ENCODE peak calls at places on chromosomes 7 and 10, in eight cellular contexts. V is Panc1; B is CD8-positive, alpha-beta memory T cell; X is activated CD4-positive, alpha-beta T cell treated with anti-CD3 and anti-CD28 coated beads, Interleukin-2, amount 10 ng/mL, durations not matched to agents 7 days and 5 days; L is iris pigment epithelial cell; C is nephron progenitor cell; I is GM23338; N is non-pigmented ciliary epithelial cell. W is an unnamed sample.

GRCh38 chr7:29102554-29103151 is 43.7 kb downstream of the CPVL start:
- DNase-seq in V (peak; percentile 32), B (no peak), X (peak; percentile 55), L (peak; percentile 60), C (peak; percentile 74), I (peak; percentile 89), N (peak; percentile 27), W (no peak)

GRCh38 chr7:23284861-23285260 is 14.3 kb upstream of the MALSU1 start:
- DNase-seq in V (no peak), B (no peak), X (no peak), L (no peak), C (no peak), I (no peak), N (no peak), W (no peak)

GRCh38 chr7:7100432-7100849 is 81.9 kb upstream of the C1GALT1 start:
- DNase-seq in V (no peak), B (no peak), X (no peak), L (peak; percentile 17), C (no peak), I (peak; percentile 76), N (peak; percentile 10), W (no peak)

GRCh38 chr7:50473531-50473930 is 23.4 kb upstream of the FIGNL1 start:
- DNase-seq in V (no peak), B (no peak), X (no peak), L (no peak), C (no peak), I (no peak), N (no peak), W (no peak)

GRCh38 chr10:4353964-4354363 is 472.0 kb upstream of the AKR1E2 start:
- DNase-seq in V (peak; percentile 77), B (no peak), X (no peak), L (peak; percentile 80), C (no peak), I (no peak), N (no peak), W (no peak)

GRCh38 chr10:79608505-79609375 is 2.0 kb upstream of the SFTPA1 start:
- DNase-seq in V (no peak), B (peak; percentile 11), X (peak; percentile 46), L (peak; percentile 4), C (peak; percentile 36), I (peak; percentile 80), N (no peak), W (no peak)

GRCh38 chr7:120645976-120646375 is 212.0 kb downstream of the TSPAN12 start:
- DNase-seq in V (no peak), B (no peak), X (no peak), L (no peak), C (no peak), I (no peak), N (no peak), W (no peak)

GRCh38 chr10:46560381-46560780 is 3.9 kb upstream of the GPRIN2 start:
- DNase-seq in V (no peak), B (no peak), X (peak; percentile 5), L (no peak), C (peak; percentile 1), I (no peak), N (no peak), W (no peak)

GRCh38 chr10:44651395-44651661 is 259.8 kb upstream of the TMEM72 start:
- DNase-seq in V (no peak), B (no peak), X (no peak), L (no peak), C (no peak), I (no peak), N (no peak), W (no peak)

GRCh38 chr10:101745074-101745690 is 30.7 kb downstream of the FGF8 start:
- DNase-seq in V (no peak), B (no peak), X (no peak), L (no peak), C (no peak), I (no peak), N (no peak), W (no peak)

GRCh38 chr7:116692599-116693308 is 20.8 kb downstream of the MET start:
- DNase-seq in V (peak; percentile 94), B (no peak), X (no peak), L (peak; percentile 66), C (no peak), I (no peak), N (no peak), W (no peak)

GRCh38 chr7:112176241-112176640 is 30.0 kb downstream of the DOCK4 start:
- DNase-seq in V (no peak), B (no peak), X (no peak), L (no peak), C (no peak), I (no peak), N (no peak), W (no peak)

GRCh38 chr7:27697861-27698430 is 35.3 kb upstream of the HIBADH start:
- DNase-seq in V (no peak), B (no peak), X (peak; percentile 5), L (peak; percentile 50), C (no peak), I (no peak), N (no peak), W (no peak)

GRCh38 chr10:20105236-20105635 is 289.0 kb downstream of the PLXDC2 start:
- DNase-seq in V (no peak), B (no peak), X (no peak), L (peak; percentile 43), C (no peak), I (no peak), N (no peak), W (no peak)

GRCh38 chr10:15405319-15405718 is 34.2 kb upstream of the FAM171A1 start:
- DNase-seq in V (no peak), B (no peak), X (no peak), L (no peak), C (no peak), I (no peak), N (no peak), W (no peak)

GRCh38 chr7:93551063-93551895 is 23.2 kb downstream of the CALCR start:
- DNase-seq in V (peak; percentile 20), B (no peak), X (no peak), L (peak; percentile 63), C (no peak), I (peak; percentile 92), N (peak; percentile 34), W (no peak)

GRCh38 chr10:68137174-68137573 is 27.9 kb downstream of the MYPN start:
- DNase-seq in V (no peak), B (no peak), X (no peak), L (peak; percentile 56), C (no peak), I (no peak), N (no peak), W (no peak)

GRCh38 chr10:79335094-79335469 is 12.2 kb upstream of the PPIF start:
- DNase-seq in V (no peak), B (no peak), X (no peak), L (no peak), C (no peak), I (no peak), N (no peak), W (peak; percentile 63)

GRCh38 chr10:27448926-27449325 is 55.2 kb upstream of the RAB18 start:
- DNase-seq in V (no peak), B (no peak), X (no peak), L (peak; percentile 55), C (no peak), I (peak; percentile 28), N (peak; percentile 23), W (no peak)

GRCh38 chr7:82105463-82105862 is 335.6 kb upstream of the HGF start:
- DNase-seq in V (peak; percentile 42), B (no peak), X (no peak), L (peak; percentile 89), C (no peak), I (no peak), N (peak; percentile 61), W (no peak)

GRCh38 chr10:31399631-31400030 is 80.6 kb downstream of the ZEB1 start:
- DNase-seq in V (no peak), B (no peak), X (no peak), L (no peak), C (no peak), I (no peak), N (no peak), W (peak; percentile 24)

GRCh38 chr7:151840088-151840910 is 36.6 kb downstream of the PRKAG2 start:
- DNase-seq in V (no peak), B (no peak), X (no peak), L (no peak), C (no peak), I (no peak), N (no peak), W (no peak)

GRCh38 chr7:100752994-100753393 is 19.6 kb downstream of the ZAN start:
- DNase-seq in V (no peak), B (no peak), X (no peak), L (no peak), C (no peak), I (no peak), N (no peak), W (no peak)

GRCh38 chr7:132508724-132509348 is 67.4 kb downstream of the PLXNA4 start:
- DNase-seq in V (no peak), B (no peak), X (no peak), L (no peak), C (peak; percentile 28), I (peak; percentile 16), N (no peak), W (no peak)

GRCh38 chr7:61576-62360 is 130.6 kb upstream of the FAM20C start:
- DNase-seq in V (no peak), B (no peak), X (no peak), L (no peak), C (no peak), I (no peak), N (no peak), W (no peak)

GRCh38 chr10:18721067-18721466 is 61.8 kb downstream of the ARL5B start:
- DNase-seq in V (no peak), B (no peak), X (no peak), L (no peak), C (no peak), I (no peak), N (no peak), W (no peak)

GRCh38 chr7:68247566-68247965 is 1250.9 kb downstream of the TYW1 start:
- DNase-seq in V (no peak), B (no peak), X (no peak), L (no peak), C (no peak), I (no peak), N (no peak), W (no peak)

GRCh38 chr10:3580565-3580964 is 204.4 kb downstream of the KLF6 start:
- DNase-seq in V (no peak), B (no peak), X (no peak), L (no peak), C (no peak), I (no peak), N (no peak), W (no peak)

GRCh38 chr7:73811760-73812168 is 19.0 kb upstream of the CLDN4 start:
- DNase-seq in V (no peak), B (peak; percentile 10), X (peak; percentile 60), L (peak; percentile 54), C (peak; percentile 72), I (peak; percentile 95), N (peak; percentile 6), W (no peak)

GRCh38 chr10:98994030-98994429 is 241.6 kb downstream of the HPSE2 start:
- DNase-seq in V (no peak), B (no peak), X (no peak), L (no peak), C (no peak), I (no peak), N (no peak), W (no peak)

GRCh38 chr10:118950190-118950658 is 79.3 kb upstream of the NANOS1 start:
- DNase-seq in V (no peak), B (no peak), X (no peak), L (peak; percentile 30), C (no peak), I (no peak), N (no peak), W (no peak)

GRCh38 chr7:88206235-88206634 is 13.6 kb downstream of the SRI start:
- DNase-seq in V (no peak), B (no peak), X (no peak), L (no peak), C (no peak), I (no peak), N (no peak), W (no peak)

GRCh38 chr7:95674101-95674500 is 77.8 kb upstream of the PDK4 start:
- DNase-seq in V (no peak), B (no peak), X (no peak), L (no peak), C (no peak), I (no peak), N (no peak), W (no peak)

GRCh38 chr7:116438274-116438673 is 61.3 kb upstream of the CAV2 start:
- DNase-seq in V (no peak), B (no peak), X (no peak), L (peak; percentile 40), C (no peak), I (peak; percentile 5), N (no peak), W (no peak)

W was measured in nucleus accumbens.